ENCODE peak calls at places on chromosomes 4 and X, in six cellular contexts. Y is HCT116, F is lower lobe of right lung, V is thyroid gland, N is breast epithelium, Z is brain microvascular endothelial cell. H is an unnamed sample. For H3K36me3, the result is how much of the 10 kb centered on the place peaks cover.

GRCh38 chr4:134727696-134728095 is 526.1 kb upstream of the PABPC4L start:
- DNase-seq in Y (no peak), F (no peak), V (no peak), N (no peak), Z (no peak), H (no peak)

GRCh38 chr4:1294424-1294823 is 4.7 kb downstream of the MAEA start:
- DNase-seq in Y (no peak), F (no peak), V (no peak), N (no peak), Z (no peak), H (no peak)

GRCh38 chr4:55979562-55979961 is 30.8 kb downstream of the CEP135 start:
- DNase-seq in Y (no peak), F (no peak), V (no peak), N (no peak), Z (no peak), H (no peak)

GRCh38 chr4:876780-877179 is 50.9 kb upstream of the CPLX1 start:
- DNase-seq in Y (no peak), F (no peak), V (no peak), N (no peak), Z (no peak), H (no peak)

GRCh38 chrX:2693123-2693438 is 2.0 kb downstream of the CD99 start:
- DNase-seq in Y (no peak), F (no peak), V (no peak), N (no peak), Z (no peak), H (no peak)

GRCh38 chrX:39946822-39947221 is 150.9 kb downstream of the BCOR start:
- DNase-seq in Y (no peak), F (no peak), V (no peak), N (no peak), Z (peak), H (no peak)

GRCh38 chrX:41664307-41665299 is 24.2 kb upstream of the GPR34 start:
- DNase-seq in Y (no peak), F (no peak), V (no peak), N (no peak), Z (no peak), H (no peak)

GRCh38 chr4:52840531-52841350 is 21.4 kb upstream of the RASL11B start:
- DNase-seq in Y (no peak), F (no peak), V (no peak), N (no peak), Z (no peak), H (no peak)

GRCh38 chrX:30488092-30488491 is 89.5 kb downstream of the TASL start:
- DNase-seq in Y (peak), F (no peak), V (no peak), N (no peak), Z (no peak), H (no peak)

DNA sequence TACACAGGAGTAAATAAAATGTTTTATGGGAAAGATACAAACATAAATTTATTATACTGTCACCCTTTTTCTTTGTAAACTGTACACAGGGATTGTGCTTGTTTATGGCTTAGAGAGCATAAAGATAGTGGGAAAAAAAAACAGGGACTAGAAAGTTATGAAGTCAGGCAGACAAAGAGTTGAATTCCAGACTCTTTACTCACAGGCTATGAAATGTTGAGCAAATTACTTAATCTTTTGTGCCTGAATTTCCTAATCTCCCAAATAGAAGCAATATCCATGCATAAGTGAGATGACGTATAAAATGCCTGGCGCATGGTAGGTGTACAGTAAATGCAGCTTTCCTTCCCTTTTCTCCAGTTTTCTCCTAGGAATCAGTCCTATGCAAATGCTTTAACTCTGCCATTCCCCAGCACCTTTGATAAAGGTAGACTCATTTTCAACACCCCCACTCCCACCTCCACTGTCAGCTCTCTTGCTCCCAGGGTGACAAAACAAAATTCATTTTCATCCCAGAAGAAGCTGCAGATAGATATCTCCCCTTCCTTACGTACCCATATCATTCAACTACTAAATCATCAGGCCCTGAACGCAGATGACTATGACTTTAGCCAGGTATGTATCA is 44.5 kb upstream of the BTC start:
- DNase-seq in Y (no peak), F (no peak), V (no peak), N (no peak), Z (peak), H (no peak)
- H3K36me3 ChIP-seq in Y (under half), F (under half), V (under half), N (under half), Z (under half), H (under half)

GRCh38 chrX:28520786-28521185 is 66.5 kb upstream of the IL1RAPL1 start:
- DNase-seq in Y (no peak), F (no peak), V (no peak), N (no peak), Z (no peak), H (no peak)
- H3K36me3 ChIP-seq in Y (under half), F (under half), V (under half), N (under half), Z (under half), H (under half)

DNA sequence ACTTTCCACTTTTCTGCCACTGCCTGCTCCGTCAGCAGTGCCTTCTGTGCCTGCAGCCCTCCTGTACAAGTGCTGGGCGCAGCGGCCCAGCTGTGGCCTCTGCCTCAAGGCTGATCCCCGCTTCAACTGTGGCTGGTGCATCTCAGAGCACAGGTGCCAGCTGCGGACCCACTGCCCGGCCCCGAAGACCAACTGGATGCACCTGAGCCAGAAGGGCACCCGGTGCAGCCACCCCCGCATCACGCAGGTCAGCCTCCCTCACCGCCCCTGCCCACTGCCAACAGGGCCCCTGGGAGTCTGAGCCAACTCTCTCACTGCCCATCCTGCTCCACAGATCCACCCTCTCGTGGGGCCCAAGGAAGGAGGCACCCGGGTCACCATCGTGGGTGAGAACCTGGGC is 7.5 kb downstream of the PLXNA3 start:
- DNase-seq in Y (no peak), F (no peak), V (no peak), N (no peak), Z (no peak), H (no peak)
- H3K36me3 ChIP-seq in Y (under half), F (half or more), V (under half), N (under half), Z (under half), H (half or more)

GRCh38 chr4:109887071-109887470 is 25.6 kb upstream of the EGF start:
- DNase-seq in Y (no peak), F (no peak), V (no peak), N (no peak), Z (no peak), H (no peak)
- H3K36me3 ChIP-seq in Y (under half), F (under half), V (under half), N (under half), Z (under half), H (under half)

GRCh38 chr4:151142758-151143157 is 43.3 kb downstream of the RPS3A start:
- DNase-seq in Y (no peak), F (no peak), V (no peak), N (no peak), Z (no peak), H (no peak)

GRCh38 chr4:151144329-151145072 is 45.1 kb downstream of the RPS3A start:
- DNase-seq in Y (no peak), F (no peak), V (no peak), N (no peak), Z (no peak), H (no peak)

GRCh38 chr4:151139814-151140213 is 40.4 kb downstream of the RPS3A start:
- DNase-seq in Y (no peak), F (no peak), V (no peak), N (no peak), Z (no peak), H (no peak)

GRCh38 chr4:151147000-151147399 is 47.6 kb downstream of the RPS3A start:
- DNase-seq in Y (no peak), F (no peak), V (no peak), N (no peak), Z (no peak), H (no peak)

DNA sequence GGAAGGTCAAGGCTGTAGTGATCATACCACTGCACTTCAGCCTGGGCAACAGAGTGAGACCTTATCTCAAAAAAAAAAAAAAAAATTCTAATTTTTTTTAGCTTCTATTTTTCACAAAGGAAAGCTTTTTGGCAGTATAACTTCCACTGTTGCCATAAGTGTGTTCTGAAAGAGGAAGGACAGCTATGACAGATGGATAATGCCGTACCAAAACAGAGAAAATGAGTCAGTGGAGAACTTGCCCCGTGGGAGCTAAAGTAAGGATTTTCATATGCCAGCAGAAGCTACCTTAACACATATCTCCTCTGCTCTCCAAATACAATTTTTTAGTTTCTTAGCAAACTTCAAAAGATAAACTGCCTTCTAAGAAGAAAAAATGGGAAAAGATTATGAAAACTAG is 43.7 kb downstream of the RPS3A start:
- DNase-seq in Y (no peak), F (no peak), V (no peak), N (no peak), Z (no peak), H (no peak)
- H3K36me3 ChIP-seq in Y (under half), F (half or more), V (under half), N (under half), Z (under half), H (half or more)

GRCh38 chr4:6875431-6875831 is 34.2 kb upstream of the TBC1D14 start:
- DNase-seq in Y (no peak), F (peak), V (no peak), N (peak), Z (no peak), H (peak)
- H3K36me3 ChIP-seq in Y (under half), F (half or more), V (half or more), N (under half), Z (under half), H (half or more)

GRCh38 chr4:163622351-163623051 is 128.0 kb downstream of the TMA16 start:
- DNase-seq in Y (no peak), F (no peak), V (no peak), N (no peak), Z (no peak), H (no peak)
- H3K36me3 ChIP-seq in Y (under half), F (under half), V (under half), N (under half), Z (under half), H (under half)

DNA sequence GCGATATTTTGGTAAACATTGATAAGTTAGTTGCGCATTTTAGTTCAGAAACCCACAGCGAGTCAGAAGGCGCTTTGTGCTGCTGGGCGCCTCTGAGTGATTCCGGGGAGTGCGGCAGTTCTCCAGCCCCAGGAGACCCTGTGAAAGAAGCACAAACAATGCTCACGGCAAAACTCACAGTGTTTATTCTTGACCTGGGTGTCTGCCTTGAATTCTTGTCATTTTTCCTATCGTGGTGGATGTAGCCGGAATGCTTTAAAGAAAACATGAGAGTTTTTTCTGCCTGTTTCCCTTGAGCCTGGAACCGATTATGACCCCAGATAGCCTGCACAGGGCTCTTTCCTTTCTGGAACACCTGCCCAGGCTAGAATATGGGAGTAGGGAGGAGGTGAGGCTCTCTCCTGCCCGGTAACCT is 6.7 kb downstream of the TBL1X start:
- DNase-seq in Y (no peak), F (no peak), V (peak), N (no peak), Z (no peak), H (no peak)
- H3K36me3 ChIP-seq in Y (under half), F (under half), V (under half), N (under half), Z (under half), H (under half)